ENCODE peak calls at places on chromosomes 11 and 22, in eight cellular contexts. One of them, this sample, is unnamed.
A peak's percentile ranks its signal among the peaks of the same experiment; 100 is the strongest.

GRCh38 chr11:43852057-43852636 is 28.5 kb upstream of the ALKBH3 start:
- DNase-seq in activated CD4-positive, alpha-beta T cell treated with anti-CD3 and anti-CD28 coated beads, Interleukin-2, amount 50 U/mL, for 1 hour: peak; percentile 52
- DNase-seq in A549: peak; percentile 79
- DNase-seq in stimulated activated naive B cell treated with anti-CD40 and anti-IgM and Interleukin-4, amounts not matched to agents 10 μg/mL and 1 μg/mL and 100 μg/mL, for 72 hours: peak; percentile 37
- DNase-seq in germinal center: peak; percentile 65
- DNase-seq in foreskin melanocyte: peak; percentile 64
- DNase-seq in effector memory CD4-positive, alpha-beta T cell: no peak
- DNase-seq in NCI-H1930: peak; percentile 54
- DNase-seq in this sample: peak; percentile 42

GRCh38 chr11:95058622-95059021 is 8.1 kb upstream of the SRSF8 start:
- DNase-seq in stimulated activated naive B cell treated with anti-CD40 and anti-IgM and Interleukin-4, amounts not matched to agents 10 μg/mL and 1 μg/mL and 100 μg/mL, for 72 hours: no peak
- DNase-seq in germinal center: no peak
- DNase-seq in A549: no peak
- DNase-seq in activated CD4-positive, alpha-beta T cell treated with anti-CD3 and anti-CD28 coated beads, Interleukin-2, amount 50 U/mL, for 1 hour: no peak
- DNase-seq in foreskin melanocyte: no peak
- DNase-seq in NCI-H1930: no peak
- DNase-seq in effector memory CD4-positive, alpha-beta T cell: no peak
- DNase-seq in this sample: no peak

GRCh38 chr11:133697603-133698002 is 147.7 kb downstream of the SPATA19 start:
- DNase-seq in effector memory CD4-positive, alpha-beta T cell: no peak
- DNase-seq in stimulated activated naive B cell treated with anti-CD40 and anti-IgM and Interleukin-4, amounts not matched to agents 10 μg/mL and 1 μg/mL and 100 μg/mL, for 72 hours: no peak
- DNase-seq in A549: no peak
- DNase-seq in NCI-H1930: no peak
- DNase-seq in activated CD4-positive, alpha-beta T cell treated with anti-CD3 and anti-CD28 coated beads, Interleukin-2, amount 50 U/mL, for 1 hour: no peak
- DNase-seq in foreskin melanocyte: no peak
- DNase-seq in germinal center: no peak
- DNase-seq in this sample: no peak

GRCh38 chr22:38981005-38981658 is 1.0 kb upstream of the APOBEC3B start:
- DNase-seq in activated CD4-positive, alpha-beta T cell treated with anti-CD3 and anti-CD28 coated beads, Interleukin-2, amount 50 U/mL, for 1 hour: no peak
- DNase-seq in foreskin melanocyte: no peak
- DNase-seq in germinal center: peak; percentile 47
- DNase-seq in A549: peak; percentile 20
- DNase-seq in NCI-H1930: no peak
- DNase-seq in effector memory CD4-positive, alpha-beta T cell: no peak
- DNase-seq in stimulated activated naive B cell treated with anti-CD40 and anti-IgM and Interleukin-4, amounts not matched to agents 10 μg/mL and 1 μg/mL and 100 μg/mL, for 72 hours: no peak
- DNase-seq in this sample: peak; percentile 33

GRCh38 chr11:75538150-75538942 is 12.6 kb upstream of the GDPD5 start:
- DNase-seq in germinal center: no peak
- DNase-seq in activated CD4-positive, alpha-beta T cell treated with anti-CD3 and anti-CD28 coated beads, Interleukin-2, amount 50 U/mL, for 1 hour: no peak
- DNase-seq in foreskin melanocyte: no peak
- DNase-seq in A549: no peak
- DNase-seq in effector memory CD4-positive, alpha-beta T cell: no peak
- DNase-seq in stimulated activated naive B cell treated with anti-CD40 and anti-IgM and Interleukin-4, amounts not matched to agents 10 μg/mL and 1 μg/mL and 100 μg/mL, for 72 hours: no peak
- DNase-seq in NCI-H1930: no peak
- DNase-seq in this sample: no peak

GRCh38 chr22:49344196-49344595 is 483.5 kb downstream of the BRD1 start:
- DNase-seq in A549: no peak
- DNase-seq in germinal center: no peak
- DNase-seq in effector memory CD4-positive, alpha-beta T cell: no peak
- DNase-seq in activated CD4-positive, alpha-beta T cell treated with anti-CD3 and anti-CD28 coated beads, Interleukin-2, amount 50 U/mL, for 1 hour: no peak
- DNase-seq in NCI-H1930: no peak
- DNase-seq in foreskin melanocyte: no peak
- DNase-seq in stimulated activated naive B cell treated with anti-CD40 and anti-IgM and Interleukin-4, amounts not matched to agents 10 μg/mL and 1 μg/mL and 100 μg/mL, for 72 hours: no peak
- DNase-seq in this sample: no peak

GRCh38 chr11:84865791-84866535 is 761.2 kb downstream of the DLG2 start:
- DNase-seq in effector memory CD4-positive, alpha-beta T cell: no peak
- DNase-seq in stimulated activated naive B cell treated with anti-CD40 and anti-IgM and Interleukin-4, amounts not matched to agents 10 μg/mL and 1 μg/mL and 100 μg/mL, for 72 hours: no peak
- DNase-seq in A549: no peak
- DNase-seq in NCI-H1930: no peak
- DNase-seq in activated CD4-positive, alpha-beta T cell treated with anti-CD3 and anti-CD28 coated beads, Interleukin-2, amount 50 U/mL, for 1 hour: no peak
- DNase-seq in germinal center: no peak
- DNase-seq in foreskin melanocyte: no peak
- DNase-seq in this sample: no peak

GRCh38 chr22:31082606-31083376 is 1.7 kb downstream of the SMTN start:
- DNase-seq in activated CD4-positive, alpha-beta T cell treated with anti-CD3 and anti-CD28 coated beads, Interleukin-2, amount 50 U/mL, for 1 hour: peak; percentile 45
- DNase-seq in NCI-H1930: peak; percentile 17
- DNase-seq in foreskin melanocyte: no peak
- DNase-seq in A549: peak; percentile 74
- DNase-seq in stimulated activated naive B cell treated with anti-CD40 and anti-IgM and Interleukin-4, amounts not matched to agents 10 μg/mL and 1 μg/mL and 100 μg/mL, for 72 hours: no peak
- DNase-seq in effector memory CD4-positive, alpha-beta T cell: no peak
- DNase-seq in germinal center: no peak
- DNase-seq in this sample: no peak

GRCh38 chr11:60367009-60367408 is 11.3 kb upstream of the MS4A7 start:
- DNase-seq in foreskin melanocyte: no peak
- DNase-seq in activated CD4-positive, alpha-beta T cell treated with anti-CD3 and anti-CD28 coated beads, Interleukin-2, amount 50 U/mL, for 1 hour: no peak
- DNase-seq in effector memory CD4-positive, alpha-beta T cell: no peak
- DNase-seq in germinal center: peak; percentile 52
- DNase-seq in NCI-H1930: no peak
- DNase-seq in A549: no peak
- DNase-seq in stimulated activated naive B cell treated with anti-CD40 and anti-IgM and Interleukin-4, amounts not matched to agents 10 μg/mL and 1 μg/mL and 100 μg/mL, for 72 hours: peak; percentile 32
- DNase-seq in this sample: peak; percentile 48

GRCh38 chr11:32366671-32367070 is 68.7 kb downstream of the WT1 start:
- DNase-seq in activated CD4-positive, alpha-beta T cell treated with anti-CD3 and anti-CD28 coated beads, Interleukin-2, amount 50 U/mL, for 1 hour: no peak
- DNase-seq in germinal center: no peak
- DNase-seq in NCI-H1930: no peak
- DNase-seq in A549: no peak
- DNase-seq in stimulated activated naive B cell treated with anti-CD40 and anti-IgM and Interleukin-4, amounts not matched to agents 10 μg/mL and 1 μg/mL and 100 μg/mL, for 72 hours: no peak
- DNase-seq in effector memory CD4-positive, alpha-beta T cell: no peak
- DNase-seq in foreskin melanocyte: peak; percentile 10
- DNase-seq in this sample: no peak

GRCh38 chr11:77473001-77473800 is 693 bp downstream of the PAK1 start:
- DNase-seq in effector memory CD4-positive, alpha-beta T cell: peak; percentile 12
- DNase-seq in activated CD4-positive, alpha-beta T cell treated with anti-CD3 and anti-CD28 coated beads, Interleukin-2, amount 50 U/mL, for 1 hour: peak; percentile 49
- DNase-seq in A549: peak; percentile 15
- DNase-seq in foreskin melanocyte: peak; percentile 8
- DNase-seq in NCI-H1930: peak; percentile 41
- DNase-seq in stimulated activated naive B cell treated with anti-CD40 and anti-IgM and Interleukin-4, amounts not matched to agents 10 μg/mL and 1 μg/mL and 100 μg/mL, for 72 hours: peak; percentile 38
- DNase-seq in germinal center: peak; percentile 68
- DNase-seq in this sample: peak; percentile 61

GRCh38 chr11:2440646-2441045 is 3.7 kb downstream of the TRPM5 start:
- DNase-seq in foreskin melanocyte: no peak
- DNase-seq in germinal center: no peak
- DNase-seq in A549: no peak
- DNase-seq in effector memory CD4-positive, alpha-beta T cell: no peak
- DNase-seq in NCI-H1930: no peak
- DNase-seq in activated CD4-positive, alpha-beta T cell treated with anti-CD3 and anti-CD28 coated beads, Interleukin-2, amount 50 U/mL, for 1 hour: no peak
- DNase-seq in stimulated activated naive B cell treated with anti-CD40 and anti-IgM and Interleukin-4, amounts not matched to agents 10 μg/mL and 1 μg/mL and 100 μg/mL, for 72 hours: no peak
- DNase-seq in this sample: no peak

GRCh38 chr11:111922803-111923202 is 4.1 kb downstream of the C11orf52 start:
- DNase-seq in foreskin melanocyte: peak; percentile 70
- DNase-seq in A549: no peak
- DNase-seq in germinal center: no peak
- DNase-seq in NCI-H1930: no peak
- DNase-seq in stimulated activated naive B cell treated with anti-CD40 and anti-IgM and Interleukin-4, amounts not matched to agents 10 μg/mL and 1 μg/mL and 100 μg/mL, for 72 hours: no peak
- DNase-seq in activated CD4-positive, alpha-beta T cell treated with anti-CD3 and anti-CD28 coated beads, Interleukin-2, amount 50 U/mL, for 1 hour: no peak
- DNase-seq in effector memory CD4-positive, alpha-beta T cell: no peak
- DNase-seq in this sample: no peak

GRCh38 chr22:18980829-18981228 is 44.7 kb upstream of the PRODH start:
- DNase-seq in activated CD4-positive, alpha-beta T cell treated with anti-CD3 and anti-CD28 coated beads, Interleukin-2, amount 50 U/mL, for 1 hour: no peak
- DNase-seq in foreskin melanocyte: no peak
- DNase-seq in germinal center: no peak
- DNase-seq in effector memory CD4-positive, alpha-beta T cell: no peak
- DNase-seq in stimulated activated naive B cell treated with anti-CD40 and anti-IgM and Interleukin-4, amounts not matched to agents 10 μg/mL and 1 μg/mL and 100 μg/mL, for 72 hours: no peak
- DNase-seq in A549: no peak
- DNase-seq in NCI-H1930: no peak
- DNase-seq in this sample: no peak

GRCh38 chr11:119108151-119108856 is 1.2 kb downstream of the C2CD2L start:
- DNase-seq in activated CD4-positive, alpha-beta T cell treated with anti-CD3 and anti-CD28 coated beads, Interleukin-2, amount 50 U/mL, for 1 hour: peak; percentile 32
- DNase-seq in effector memory CD4-positive, alpha-beta T cell: no peak
- DNase-seq in germinal center: peak; percentile 69
- DNase-seq in NCI-H1930: no peak
- DNase-seq in A549: no peak
- DNase-seq in foreskin melanocyte: no peak
- DNase-seq in stimulated activated naive B cell treated with anti-CD40 and anti-IgM and Interleukin-4, amounts not matched to agents 10 μg/mL and 1 μg/mL and 100 μg/mL, for 72 hours: no peak
- DNase-seq in this sample: no peak

GRCh38 chr11:114916406-114916805 is 238.1 kb downstream of the NXPE2 start:
- DNase-seq in NCI-H1930: no peak
- DNase-seq in activated CD4-positive, alpha-beta T cell treated with anti-CD3 and anti-CD28 coated beads, Interleukin-2, amount 50 U/mL, for 1 hour: no peak
- DNase-seq in foreskin melanocyte: no peak
- DNase-seq in effector memory CD4-positive, alpha-beta T cell: no peak
- DNase-seq in stimulated activated naive B cell treated with anti-CD40 and anti-IgM and Interleukin-4, amounts not matched to agents 10 μg/mL and 1 μg/mL and 100 μg/mL, for 72 hours: no peak
- DNase-seq in germinal center: no peak
- DNase-seq in A549: no peak
- DNase-seq in this sample: no peak

GRCh38 chr22:33405194-33405593 is 347.0 kb upstream of the SYN3 start:
- DNase-seq in stimulated activated naive B cell treated with anti-CD40 and anti-IgM and Interleukin-4, amounts not matched to agents 10 μg/mL and 1 μg/mL and 100 μg/mL, for 72 hours: no peak
- DNase-seq in germinal center: no peak
- DNase-seq in A549: no peak
- DNase-seq in effector memory CD4-positive, alpha-beta T cell: no peak
- DNase-seq in activated CD4-positive, alpha-beta T cell treated with anti-CD3 and anti-CD28 coated beads, Interleukin-2, amount 50 U/mL, for 1 hour: no peak
- DNase-seq in foreskin melanocyte: no peak
- DNase-seq in NCI-H1930: no peak
- DNase-seq in this sample: no peak

GRCh38 chr22:40746428-40747220 is 67.3 kb downstream of the MCHR1 start:
- DNase-seq in effector memory CD4-positive, alpha-beta T cell: no peak
- DNase-seq in germinal center: no peak
- DNase-seq in foreskin melanocyte: no peak
- DNase-seq in A549: no peak
- DNase-seq in activated CD4-positive, alpha-beta T cell treated with anti-CD3 and anti-CD28 coated beads, Interleukin-2, amount 50 U/mL, for 1 hour: no peak
- DNase-seq in NCI-H1930: no peak
- DNase-seq in stimulated activated naive B cell treated with anti-CD40 and anti-IgM and Interleukin-4, amounts not matched to agents 10 μg/mL and 1 μg/mL and 100 μg/mL, for 72 hours: no peak
- DNase-seq in this sample: no peak

This sample was measured in GM06990.